ENCODE peak calls at places on chromosomes 1 and 21, in six cellular contexts. H, E, Y, L, V and G are unnamed samples. For H3K4me1, the result is how much of the 10 kb centered on the place peaks cover.

GRCh38 chr21:24514081-24514733 is 1093.1 kb downstream of the MRPL39 start:
- DNase-seq in H (no peak), E (no peak), Y (no peak), L (no peak), V (no peak), G (no peak)

GRCh38 chr1:38082678-38083317 is 36.2 kb upstream of the POU3F1 start:
- DNase-seq in H (no peak), E (no peak), Y (no peak), L (no peak), V (peak), G (no peak)

GRCh38 chr1:31764307-31765040 is at the start of gene ADGRB2:
- DNase-seq in H (no peak), E (peak), Y (peak), L (peak), V (peak), G (no peak)

GRCh38 chr1:245154429-245155185 is at the start of gene KIF26B:
- DNase-seq in H (peak), E (no peak), Y (peak), L (peak), V (peak), G (no peak)

GRCh38 chr21:35014302-35015044 is 34.6 kb downstream of the RUNX1 start:
- DNase-seq in H (no peak), E (no peak), Y (no peak), L (peak), V (no peak), G (no peak)

GRCh38 chr1:156859523-156860112 is 701 bp upstream of the INSRR start:
- DNase-seq in H (no peak), E (peak), Y (no peak), L (peak), V (no peak), G (no peak)

GRCh38 chr1:223720987-223721591 is 8.8 kb downstream of the CAPN2 start:
- DNase-seq in H (no peak), E (no peak), Y (no peak), L (peak), V (peak), G (peak)

GRCh38 chr1:202164271-202165037 is 4.1 kb upstream of the PTPN7 start:
- DNase-seq in H (no peak), E (peak), Y (peak), L (no peak), V (no peak), G (peak)

GRCh38 chr1:233787599-233787998 is 116.9 kb upstream of the SLC35F3 start:
- DNase-seq in H (no peak), E (no peak), Y (no peak), L (no peak), V (no peak), G (no peak)

GRCh38 chr1:112510340-112510739 is 1.6 kb downstream of the WNT2B start:
- DNase-seq in H (no peak), E (no peak), Y (no peak), L (no peak), V (no peak), G (no peak)

GRCh38 chr1:110035236-110035752 is 870 bp downstream of the STRIP1 start:
- DNase-seq in H (no peak), E (no peak), Y (no peak), L (no peak), V (peak), G (no peak)

GRCh38 chr1:78743626-78744025 is 94.0 kb downstream of the IFI44 start:
- DNase-seq in H (no peak), E (no peak), Y (no peak), L (no peak), V (no peak), G (no peak)

GRCh38 chr1:46520063-46520911 is 30.7 kb downstream of the DMBX1 start:
- DNase-seq in H (no peak), E (no peak), Y (peak), L (peak), V (peak), G (no peak)

GRCh38 chr1:163072658-163073057 is 3.5 kb downstream of the RGS4 start:
- DNase-seq in H (no peak), E (no peak), Y (no peak), L (no peak), V (no peak), G (no peak)

GRCh38 chr1:77031101-77031662 is 163.9 kb downstream of the ST6GALNAC5 start:
- DNase-seq in H (no peak), E (no peak), Y (no peak), L (no peak), V (peak), G (no peak)

GRCh38 chr21:36385909-36386642 is 884 bp downstream of the CHAF1B start:
- DNase-seq in H (no peak), E (no peak), Y (no peak), L (no peak), V (no peak), G (no peak)

GRCh38 chr1:8239306-8240023 is 78.4 kb upstream of the SLC45A1 start:
- DNase-seq in H (no peak), E (no peak), Y (no peak), L (peak), V (peak), G (peak)

GRCh38 chr1:61742620-61743431 is 546 bp downstream of the PATJ start:
- DNase-seq in H (peak), E (no peak), Y (peak), L (no peak), V (peak), G (peak)

GRCh38 chr21:42002421-42002958 is 7.7 kb downstream of the ZBTB21 start:
- DNase-seq in H (no peak), E (peak), Y (no peak), L (peak), V (peak), G (no peak)

GRCh38 chr1:115068780-115069179 is 20.5 kb downstream of the TSPAN2 start:
- DNase-seq in H (no peak), E (no peak), Y (no peak), L (no peak), V (no peak), G (peak)

GRCh38 chr1:39458991-39459390 is 32.4 kb upstream of the BMP8A start:
- DNase-seq in H (no peak), E (no peak), Y (no peak), L (no peak), V (no peak), G (no peak)

GRCh38 chr1:1024421-1025415 is 4.8 kb downstream of the AGRN start:
- DNase-seq in H (no peak), E (no peak), Y (no peak), L (peak), V (peak), G (no peak)

GRCh38 chr1:96370752-96371151 is 350.8 kb upstream of the PTBP2 start:
- DNase-seq in H (no peak), E (no peak), Y (no peak), L (peak), V (peak), G (no peak)

GRCh38 chr1:230170153-230170547 is 103.1 kb downstream of the GALNT2 start:
- DNase-seq in H (no peak), E (no peak), Y (no peak), L (no peak), V (no peak), G (no peak)

GRCh38 chr21:26490771-26491170 is 82.3 kb downstream of the CYYR1 start:
- DNase-seq in H (no peak), E (no peak), Y (no peak), L (no peak), V (no peak), G (no peak)

GRCh38 chr1:25814688-25815087 is 5.1 kb upstream of the MTFR1L start:
- DNase-seq in H (no peak), E (no peak), Y (no peak), L (no peak), V (no peak), G (no peak)

DNA sequence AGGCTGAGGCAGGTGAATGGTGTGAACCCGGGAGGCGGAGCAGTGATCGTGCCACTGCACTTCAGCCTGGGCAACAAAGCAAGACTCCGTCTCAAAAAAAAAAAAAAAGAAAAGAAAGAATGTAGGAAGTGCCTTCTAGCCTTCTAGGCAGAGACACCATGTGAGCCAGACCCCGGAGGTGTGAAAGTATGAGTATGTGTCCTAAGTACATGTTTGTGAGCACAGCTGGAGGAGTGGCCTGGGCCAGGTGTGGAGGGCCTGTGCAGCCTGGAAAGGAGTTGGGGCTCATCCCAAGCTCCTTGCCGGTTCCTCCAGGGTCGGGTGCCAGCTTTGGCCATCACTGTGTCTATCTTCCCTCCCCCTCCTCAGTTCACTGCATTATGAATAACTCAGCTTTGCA is 13.0 kb downstream of the SOX13 start:
- DNase-seq in H (no peak), E (no peak), Y (peak), L (no peak), V (no peak), G (no peak)
- TF ChIP-seq CTCF in H (no peak), E (no peak), Y (no peak), L (no peak), V (no peak), G (no peak)

DNA sequence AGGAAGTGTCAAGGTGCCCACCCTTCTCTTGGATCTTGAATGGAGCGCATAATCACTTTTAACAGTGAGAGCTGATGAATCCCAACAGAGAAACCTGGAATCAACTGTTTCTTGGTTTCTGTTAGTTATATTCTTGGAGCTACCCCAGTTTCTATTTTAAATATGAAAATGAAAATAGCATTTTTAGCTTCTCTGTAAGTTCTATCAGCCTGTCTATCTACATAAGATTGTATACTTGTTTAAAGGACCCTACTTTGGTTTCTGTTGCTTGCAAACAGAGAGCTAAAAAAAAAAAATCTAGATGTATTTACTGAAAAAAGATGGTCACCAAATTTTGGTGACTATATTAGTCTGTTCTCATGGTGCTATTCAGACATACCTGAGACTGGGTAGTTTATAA is 670.0 kb downstream of the NCAM2 start:
- DNase-seq in H (no peak), E (no peak), Y (no peak), L (no peak), V (no peak), G (no peak)
- H3K4me1 ChIP-seq in H (under half), E (under half), Y (under half), L (under half), V (under half), G (under half)

DNA sequence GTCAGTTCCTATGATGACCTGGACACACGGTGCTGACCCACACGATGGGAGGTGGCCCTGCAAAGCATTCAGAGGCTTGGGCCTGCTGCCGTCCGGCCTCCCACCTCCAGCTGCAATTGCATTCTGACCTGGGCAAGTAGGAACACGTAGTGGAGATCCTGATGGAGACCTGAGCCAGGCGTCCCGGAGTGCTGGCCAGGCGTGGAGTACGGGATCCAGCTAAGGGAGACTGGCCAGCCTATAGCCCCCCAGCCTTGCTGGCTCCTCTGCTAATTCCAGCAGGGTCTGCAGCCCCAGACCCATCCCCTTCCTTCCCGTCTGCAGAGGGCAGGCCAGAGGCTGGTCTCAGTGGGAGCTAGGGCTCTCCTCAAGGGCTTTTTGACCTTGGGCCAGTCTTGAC is 11.2 kb downstream of the CD46 start:
- DNase-seq in H (no peak), E (no peak), Y (no peak), L (no peak), V (no peak), G (no peak)
- H3K4me3 ChIP-seq in H (no peak), E (no peak), Y (no peak), L (no peak), V (no peak), G (no peak)

GRCh38 chr1:90133133-90133532 is 138.2 kb downstream of the ZNF326 start:
- DNase-seq in H (no peak), E (no peak), Y (no peak), L (no peak), V (peak), G (peak)
- TF ChIP-seq CTCF in H (peak), E (no peak), Y (peak), L (peak), V (peak), G (peak)

GRCh38 chr1:185316163-185317033 is 645 bp downstream of the IVNS1ABP start:
- DNase-seq in H (peak), E (peak), Y (peak), L (peak), V (peak), G (peak)
- H3K4me1 ChIP-seq in H (under half), E (under half), Y (half or more), L (under half), V (under half), G (under half)

GRCh38 chr1:36669297-36669696 is 186.6 kb upstream of the CSF3R start:
- DNase-seq in H (no peak), E (no peak), Y (no peak), L (no peak), V (no peak), G (no peak)

GRCh38 chr1:36675106-36675505 is 192.4 kb upstream of the CSF3R start:
- DNase-seq in H (no peak), E (no peak), Y (no peak), L (no peak), V (no peak), G (no peak)

GRCh38 chr1:36675931-36676562 is 193.3 kb upstream of the CSF3R start:
- DNase-seq in H (no peak), E (no peak), Y (no peak), L (no peak), V (no peak), G (no peak)

GRCh38 chr1:36667836-36668235 is 185.1 kb upstream of the CSF3R start:
- DNase-seq in H (no peak), E (no peak), Y (no peak), L (no peak), V (no peak), G (no peak)

DNA sequence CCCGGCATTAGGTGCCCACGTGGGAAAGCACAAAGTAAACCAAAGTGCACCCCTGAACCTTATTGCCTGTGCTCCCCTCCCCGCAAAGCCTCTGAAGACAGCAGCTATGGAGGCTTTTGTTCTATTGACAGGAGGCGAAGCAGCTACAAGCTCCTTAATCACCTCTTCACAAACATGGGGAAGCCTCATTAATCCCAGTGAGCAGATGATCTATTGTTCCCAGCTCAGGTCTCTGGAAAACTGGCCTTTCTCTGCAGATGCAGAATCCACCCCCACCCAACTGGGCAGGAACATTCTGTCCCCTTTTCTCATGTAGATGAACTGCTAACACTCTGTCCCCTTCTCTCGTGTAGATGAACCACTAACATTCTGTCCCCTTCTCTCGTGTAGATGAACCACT is 190.5 kb upstream of the CSF3R start:
- DNase-seq in H (no peak), E (no peak), Y (no peak), L (no peak), V (no peak), G (no peak)
- H3K4me3 ChIP-seq in H (no peak), E (no peak), Y (no peak), L (no peak), V (no peak), G (no peak)

GRCh38 chr1:54973205-54973921 is 7.1 kb upstream of the TMEM61 start:
- DNase-seq in H (peak), E (no peak), Y (no peak), L (no peak), V (no peak), G (no peak)
- TF ChIP-seq CTCF in H (peak), E (no peak), Y (peak), L (peak), V (peak), G (no peak)